ENCODE peak calls at places on chromosomes 13 and 19, in ten cellular contexts. V, R, B, W, Z, S, I, F, C and U are unnamed samples.

GRCh38 chr19:42093505-42093904 is 17.5 kb downstream of the ZNF574 start:
- DNase-seq in W (no peak), B (no peak), C (no peak), F (no peak), R (no peak), S (no peak), I (no peak), V (no peak), Z (no peak), U (no peak)

GRCh38 chr13:39132286-39132685 is 94.0 kb downstream of the NHLRC3 start:
- DNase-seq in B (no peak), F (no peak), Z (no peak), V (no peak), S (no peak), R (no peak), I (no peak), C (peak), W (no peak), U (no peak)

GRCh38 chr13:63481334-63481733 is 2065.7 kb upstream of the PCDH20 start:
- DNase-seq in B (no peak), V (no peak), S (no peak), W (no peak), F (no peak), C (peak), R (peak), Z (no peak), I (peak), U (no peak)

GRCh38 chr19:4722671-4723464 is 774 bp downstream of the DPP9 start:
- DNase-seq in F (no peak), I (peak), C (peak), S (peak), B (no peak), V (no peak), R (peak), Z (no peak), W (peak), U (no peak)

GRCh38 chr13:40477623-40478608 is 188.5 kb downstream of the FOXO1 start:
- DNase-seq in R (no peak), S (peak), Z (no peak), I (no peak), W (no peak), B (peak), F (no peak), C (peak), V (no peak), U (no peak)

GRCh38 chr19:45403781-45404556 is 900 bp downstream of the PPP1R13L start:
- DNase-seq in C (no peak), R (no peak), F (peak), I (no peak), Z (no peak), V (no peak), W (peak), B (no peak), S (peak), U (peak)

GRCh38 chr19:46176116-46176860 is 28.2 kb downstream of the IGFL2 start:
- DNase-seq in C (no peak), W (no peak), R (no peak), B (no peak), S (no peak), I (no peak), V (no peak), Z (no peak), F (no peak), U (no peak)

GRCh38 chr13:110629735-110630134 is 14.4 kb downstream of the NAXD start:
- DNase-seq in C (peak), S (no peak), I (no peak), Z (no peak), V (no peak), W (no peak), B (no peak), F (no peak), R (no peak), U (no peak)